ENCODE peak calls at places on chromosomes 2 and 18, in seven cellular contexts. V, L, Z, G, Y, U and E are unnamed samples.

GRCh38 chr18:60446821-60447220 is 74.2 kb upstream of the MC4R start:
- DNase-seq in V (no peak), L (no peak), Z (no peak), G (no peak), Y (no peak), U (no peak), E (no peak)

GRCh38 chr2:47559079-47559684 is 156.2 kb downstream of the MSH2 start:
- DNase-seq in V (no peak), L (no peak), Z (no peak), G (no peak), Y (no peak), U (no peak), E (no peak)

GRCh38 chr18:36411745-36412168 is 114.2 kb downstream of the FHOD3 start:
- DNase-seq in V (peak), L (no peak), Z (no peak), G (no peak), Y (peak), U (no peak), E (no peak)

GRCh38 chr18:57836557-57836956 is 33.4 kb upstream of the ATP8B1 start:
- DNase-seq in V (no peak), L (no peak), Z (no peak), G (no peak), Y (no peak), U (no peak), E (no peak)

GRCh38 chr2:50674876-50675275 is 357.1 kb downstream of the NRXN1 start:
- DNase-seq in V (peak), L (no peak), Z (no peak), G (no peak), Y (no peak), U (no peak), E (no peak)

GRCh38 chr18:59814872-59815271 is 84.9 kb upstream of the PMAIP1 start:
- DNase-seq in V (peak), L (no peak), Z (no peak), G (no peak), Y (no peak), U (no peak), E (no peak)

GRCh38 chr18:68779169-68779568 is 18.7 kb upstream of the CCDC102B start:
- DNase-seq in V (no peak), L (no peak), Z (no peak), G (no peak), Y (no peak), U (no peak), E (no peak)

GRCh38 chr18:26568926-26569700 is 20.8 kb upstream of the KCTD1 start:
- DNase-seq in V (no peak), L (no peak), Z (no peak), G (no peak), Y (no peak), U (no peak), E (no peak)

GRCh38 chr18:55354795-55355194 is 233.2 kb downstream of the TCF4 start:
- DNase-seq in V (no peak), L (no peak), Z (no peak), G (no peak), Y (no peak), U (no peak), E (no peak)

GRCh38 chr2:60468390-60469085 is 84.9 kb downstream of the BCL11A start:
- DNase-seq in V (no peak), L (no peak), Z (no peak), G (no peak), Y (no peak), U (no peak), E (no peak)

GRCh38 chr2:228600265-228600664 is 418.8 kb upstream of the SPHKAP start:
- DNase-seq in V (no peak), L (no peak), Z (no peak), G (no peak), Y (no peak), U (no peak), E (no peak)

GRCh38 chr2:155842103-155842502 is 490.4 kb downstream of the NR4A2 start:
- DNase-seq in V (no peak), L (no peak), Z (no peak), G (no peak), Y (no peak), U (no peak), E (no peak)

GRCh38 chr2:8288206-8288605 is 393.6 kb upstream of the ID2 start:
- DNase-seq in V (no peak), L (no peak), Z (no peak), G (no peak), Y (no peak), U (no peak), E (no peak)

GRCh38 chr2:17373736-17374135 is 144.5 kb downstream of the RAD51AP2 start:
- DNase-seq in V (no peak), L (no peak), Z (no peak), G (no peak), Y (no peak), U (no peak), E (no peak)

GRCh38 chr18:47756364-47757016 is 174.0 kb downstream of the SMAD2 start:
- DNase-seq in V (peak), L (no peak), Z (peak), G (no peak), Y (peak), U (no peak), E (peak)

GRCh38 chr2:55213822-55214221 is 18.3 kb downstream of the CLHC1 start:
- DNase-seq in V (no peak), L (no peak), Z (no peak), G (no peak), Y (no peak), U (no peak), E (no peak)

GRCh38 chr18:50429207-50429948 is 54.5 kb downstream of the SKA1 start:
- DNase-seq in V (peak), L (no peak), Z (no peak), G (no peak), Y (peak), U (no peak), E (no peak)

GRCh38 chr2:29579495-29580178 is 341.7 kb downstream of the ALK start:
- DNase-seq in V (no peak), L (no peak), Z (no peak), G (no peak), Y (no peak), U (no peak), E (no peak)

GRCh38 chr2:68710336-68710735 is 24.3 kb upstream of the ARHGAP25 start:
- DNase-seq in V (no peak), L (no peak), Z (no peak), G (no peak), Y (no peak), U (no peak), E (no peak)

GRCh38 chr2:211055438-211055837 is 499.0 kb downstream of the CPS1 start:
- DNase-seq in V (peak), L (no peak), Z (no peak), G (no peak), Y (no peak), U (no peak), E (no peak)

GRCh38 chr2:43323810-43324588 is 97.6 kb upstream of the ZFP36L2 start:
- DNase-seq in V (no peak), L (peak), Z (no peak), G (peak), Y (no peak), U (peak), E (no peak)

GRCh38 chr2:100011272-100011711 is 131.1 kb downstream of the AFF3 start:
- DNase-seq in V (no peak), L (no peak), Z (no peak), G (no peak), Y (no peak), U (no peak), E (no peak)

GRCh38 chr18:25281522-25281921 is 70.4 kb downstream of the ZNF521 start:
- DNase-seq in V (no peak), L (no peak), Z (no peak), G (no peak), Y (no peak), U (no peak), E (no peak)

GRCh38 chr2:112688086-112688880 is 32.5 kb upstream of the NT5DC4 start:
- DNase-seq in V (peak), L (no peak), Z (no peak), G (no peak), Y (no peak), U (no peak), E (no peak)

GRCh38 chr18:60198063-60198462 is 174.5 kb downstream of the MC4R start:
- DNase-seq in V (no peak), L (no peak), Z (no peak), G (no peak), Y (peak), U (no peak), E (no peak)

GRCh38 chr2:120424274-120424796 is 78.4 kb downstream of the INHBB start:
- DNase-seq in V (no peak), L (no peak), Z (no peak), G (no peak), Y (no peak), U (no peak), E (peak)

GRCh38 chr2:138452324-138452723 is 49.2 kb upstream of the SPOPL start:
- DNase-seq in V (no peak), L (no peak), Z (no peak), G (no peak), Y (no peak), U (no peak), E (no peak)

GRCh38 chr2:228048838-228049490 is 132.5 kb downstream of the SPHKAP start:
- DNase-seq in V (peak), L (no peak), Z (peak), G (no peak), Y (peak), U (no peak), E (peak)

GRCh38 chr2:205930209-205930608 is 155.8 kb downstream of the INO80D start:
- DNase-seq in V (no peak), L (no peak), Z (no peak), G (no peak), Y (no peak), U (no peak), E (no peak)

GRCh38 chr18:59606193-59607175 is 90.7 kb downstream of the CCBE1 start:
- DNase-seq in V (no peak), L (no peak), Z (no peak), G (no peak), Y (no peak), U (no peak), E (no peak)

GRCh38 chr2:208820289-208820688 is 413.7 kb downstream of the PTH2R start:
- DNase-seq in V (peak), L (no peak), Z (no peak), G (no peak), Y (no peak), U (no peak), E (no peak)

GRCh38 chr2:161246301-161246700 is 61.9 kb upstream of the PSMD14 start:
- DNase-seq in V (no peak), L (no peak), Z (no peak), G (no peak), Y (no peak), U (no peak), E (no peak)

GRCh38 chr2:108719149-108720044 is at the start of gene RANBP2:
- DNase-seq in V (peak), L (peak), Z (peak), G (peak), Y (peak), U (peak), E (peak)
- TF ChIP-seq EP300 in V (no peak), L (no peak), Z (no peak), G (peak), Y (peak), U (no peak), E (no peak)

GRCh38 chr2:197258580-197258979 is 52.0 kb downstream of the ANKRD44 start:
- DNase-seq in V (no peak), L (no peak), Z (no peak), G (no peak), Y (no peak), U (no peak), E (no peak)

GRCh38 chr2:197256771-197257170 is 53.8 kb downstream of the ANKRD44 start:
- DNase-seq in V (no peak), L (no peak), Z (no peak), G (no peak), Y (no peak), U (no peak), E (no peak)

GRCh38 chr2:197256021-197256420 is 54.6 kb downstream of the ANKRD44 start:
- DNase-seq in V (no peak), L (no peak), Z (no peak), G (no peak), Y (no peak), U (no peak), E (no peak)

GRCh38 chr2:197254776-197255521 is 55.6 kb downstream of the ANKRD44 start:
- DNase-seq in V (no peak), L (no peak), Z (no peak), G (no peak), Y (no peak), U (no peak), E (no peak)

GRCh38 chr2:197255550-197255949 is 55.0 kb downstream of the ANKRD44 start:
- DNase-seq in V (no peak), L (peak), Z (peak), G (peak), Y (no peak), U (no peak), E (peak)
- TF ChIP-seq EP300 in V (no peak), L (no peak), Z (no peak), G (no peak), Y (no peak), U (no peak), E (no peak)

GRCh38 chr18:74579704-74580103 is 18.0 kb upstream of the ZNF407 start:
- DNase-seq in V (no peak), L (no peak), Z (no peak), G (no peak), Y (no peak), U (no peak), E (no peak)
- TF ChIP-seq EP300 in V (no peak), L (no peak), Z (no peak), G (no peak), Y (no peak), U (no peak), E (no peak)

GRCh38 chr2:176772816-176773215 is 439.8 kb upstream of the HNRNPA3 start:
- DNase-seq in V (no peak), L (no peak), Z (no peak), G (no peak), Y (no peak), U (no peak), E (no peak)
- TF ChIP-seq EP300 in V (no peak), L (no peak), Z (no peak), G (no peak), Y (no peak), U (no peak), E (no peak)

GRCh38 chr2:113834057-113834720 is 55.7 kb upstream of the ACTR3 start:
- DNase-seq in V (no peak), L (no peak), Z (no peak), G (no peak), Y (no peak), U (no peak), E (no peak)

GRCh38 chr2:113838277-113838676 is 51.6 kb upstream of the ACTR3 start:
- DNase-seq in V (no peak), L (no peak), Z (no peak), G (no peak), Y (no peak), U (no peak), E (no peak)

GRCh38 chr2:113842919-113843736 is 46.8 kb upstream of the ACTR3 start:
- DNase-seq in V (no peak), L (no peak), Z (no peak), G (no peak), Y (peak), U (no peak), E (no peak)

GRCh38 chr2:113840463-113840975 is 49.4 kb upstream of the ACTR3 start:
- DNase-seq in V (no peak), L (no peak), Z (no peak), G (no peak), Y (no peak), U (no peak), E (no peak)

DNA sequence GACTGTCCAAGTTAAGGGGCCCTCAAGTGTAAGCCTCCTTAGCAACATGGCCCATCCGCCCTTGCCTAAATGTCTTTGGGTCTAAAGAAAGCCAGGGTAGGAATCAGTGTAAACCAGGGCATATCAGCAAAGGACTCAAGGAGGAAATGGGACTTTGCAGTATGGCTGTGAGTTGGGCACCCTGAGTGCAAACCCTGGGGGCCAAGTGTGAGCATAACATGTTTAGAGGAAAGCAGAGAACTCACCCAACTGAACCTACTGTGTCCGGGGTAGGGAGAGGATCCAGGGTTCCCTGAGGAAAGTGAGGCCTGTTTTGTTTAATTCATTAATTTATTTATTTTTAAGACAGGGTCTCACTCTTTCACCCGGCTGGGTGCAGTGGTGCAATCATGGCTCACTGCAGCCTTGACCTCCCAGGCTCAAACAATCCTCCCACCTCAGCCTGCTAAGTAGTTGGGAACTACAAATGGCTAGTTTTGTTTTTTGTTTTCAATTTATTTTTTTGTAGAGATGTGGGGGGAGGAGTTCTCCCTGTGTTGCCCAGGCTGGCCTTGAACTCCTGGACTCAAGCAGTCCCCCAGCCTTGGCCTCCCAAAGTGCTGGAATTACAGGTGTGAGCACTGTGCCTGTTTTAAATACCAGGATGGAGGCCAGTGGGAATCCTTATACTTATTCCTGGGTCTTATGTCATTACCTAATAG is 51.0 kb upstream of the ACTR3 start:
- DNase-seq in V (no peak), L (no peak), Z (no peak), G (no peak), Y (no peak), U (no peak), E (no peak)
- TF ChIP-seq EP300 in V (no peak), L (no peak), Z (no peak), G (no peak), Y (no peak), U (no peak), E (no peak)

GRCh38 chr2:223959688-223960087 is 2.4 kb downstream of the MRPL44 start:
- DNase-seq in V (no peak), L (no peak), Z (peak), G (no peak), Y (no peak), U (no peak), E (no peak)

GRCh38 chr2:223954401-223954800 is 2.9 kb upstream of the MRPL44 start:
- DNase-seq in V (peak), L (no peak), Z (no peak), G (no peak), Y (no peak), U (no peak), E (no peak)

GRCh38 chr2:223952280-223952968 is 4.8 kb upstream of the MRPL44 start:
- DNase-seq in V (no peak), L (no peak), Z (no peak), G (no peak), Y (no peak), U (no peak), E (no peak)

GRCh38 chr2:223956267-223956666 is 996 bp upstream of the MRPL44 start:
- DNase-seq in V (no peak), L (no peak), Z (no peak), G (no peak), Y (no peak), U (no peak), E (no peak)

DNA sequence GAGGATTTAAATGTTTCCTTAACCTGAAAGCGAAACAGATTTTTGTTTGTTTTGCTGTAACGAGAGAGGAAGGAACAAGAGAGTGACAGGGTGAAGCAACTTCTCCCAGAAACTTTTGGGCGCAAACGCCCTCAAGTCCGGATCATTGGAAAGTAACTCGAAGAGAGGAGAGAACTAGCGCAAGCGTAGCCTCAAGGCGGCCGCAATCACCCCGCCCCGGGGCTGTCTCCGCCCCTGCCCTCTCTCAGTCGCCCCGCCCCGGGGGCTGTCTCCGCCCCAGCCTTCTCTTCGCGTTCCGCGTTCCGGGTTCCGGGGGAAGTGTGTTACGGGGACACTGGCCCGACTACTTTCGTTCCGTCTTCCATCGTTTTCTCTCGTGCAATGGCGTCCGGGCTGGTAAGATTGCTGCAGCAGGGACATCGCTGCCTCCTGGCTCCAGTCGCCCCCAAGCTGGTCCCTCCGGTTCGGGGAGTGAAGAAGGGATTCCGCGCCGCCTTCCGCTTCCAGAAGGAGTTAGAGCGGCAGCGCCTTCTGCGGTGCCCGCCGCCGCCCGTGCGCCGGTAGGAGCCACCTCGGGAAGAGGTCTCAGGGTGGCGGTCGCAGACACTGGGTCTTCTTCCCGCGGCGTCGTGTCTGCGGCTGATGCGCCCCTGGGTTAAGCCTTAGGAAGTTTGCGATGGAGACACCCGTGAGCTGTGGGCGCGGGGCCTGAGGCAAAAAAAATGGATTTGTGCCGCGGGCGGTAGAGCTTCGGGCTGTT is at the start of gene MRPL44:
- DNase-seq in V (peak), L (peak), Z (peak), G (peak), Y (peak), U (peak), E (peak)
- TF ChIP-seq EP300 in V (no peak), L (no peak), Z (no peak), G (peak), Y (no peak), U (no peak), E (no peak)

DNA sequence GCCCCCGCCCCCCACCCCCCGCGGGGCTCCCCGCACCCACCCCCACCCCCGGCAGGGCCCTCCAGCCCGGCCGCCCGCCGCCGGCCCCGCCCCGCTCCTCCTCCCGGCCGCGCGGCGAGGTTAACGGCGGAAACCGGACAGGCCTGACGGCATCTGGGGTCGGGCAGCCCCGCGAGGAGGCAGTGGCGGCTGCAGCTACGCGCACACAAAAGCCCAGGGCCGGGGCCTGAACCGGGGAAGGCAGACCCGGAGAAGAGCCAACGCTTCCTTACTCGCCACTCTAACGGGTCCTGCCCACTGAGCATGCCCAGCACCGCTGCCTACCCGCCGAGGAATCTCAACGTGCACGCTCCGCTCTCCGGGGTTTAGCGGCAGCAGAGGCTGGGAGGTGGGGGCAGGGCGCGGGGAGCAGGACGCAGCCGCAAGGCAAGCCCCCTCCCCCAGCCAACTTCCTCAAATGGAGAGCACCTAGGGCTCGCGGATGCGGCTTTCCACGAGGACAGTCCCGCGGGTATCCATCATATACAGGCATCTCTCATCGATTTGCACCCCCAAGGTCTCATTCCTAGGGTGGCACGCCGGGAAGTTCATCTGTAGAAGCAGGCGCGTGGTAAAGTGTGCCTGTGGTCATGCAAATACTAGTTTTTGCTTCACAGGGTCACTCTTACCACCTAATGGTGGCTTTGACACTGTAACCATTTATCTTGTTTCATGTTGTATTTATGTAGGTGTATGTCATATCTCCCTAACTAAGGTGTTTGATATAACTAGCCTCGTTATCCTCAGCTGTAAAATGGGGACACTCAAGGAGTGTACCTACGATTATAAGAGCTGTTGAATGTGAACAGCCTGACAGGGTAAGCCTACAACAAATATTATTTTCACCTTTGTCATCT is at the start of gene MEMO1:
- DNase-seq in V (peak), L (peak), Z (peak), G (peak), Y (peak), U (peak), E (peak)
- TF ChIP-seq EP300 in V (no peak), L (no peak), Z (no peak), G (no peak), Y (no peak), U (no peak), E (no peak)

GRCh38 chr18:9482790-9483189 is 7.5 kb downstream of the RALBP1 start:
- DNase-seq in V (no peak), L (no peak), Z (no peak), G (no peak), Y (no peak), U (no peak), E (no peak)
- TF ChIP-seq EP300 in V (no peak), L (no peak), Z (no peak), G (no peak), Y (no peak), U (no peak), E (no peak)

GRCh38 chr2:226088366-226088674 is 688.8 kb downstream of the NYAP2 start:
- DNase-seq in V (no peak), L (no peak), Z (no peak), G (no peak), Y (no peak), U (no peak), E (no peak)
- TF ChIP-seq EP300 in V (no peak), L (no peak), Z (no peak), G (no peak), Y (no peak), U (no peak), E (no peak)